ENCODE peak calls at places on chromosomes 16 and 17, in ten cellular contexts. One of them, this sample, is unnamed.
A peak's percentile ranks its signal among the peaks of the same experiment; 100 is the strongest.

GRCh38 chr16:53504665-53505064 is 1.7 kb upstream of the AKTIP start:
- DNase-seq in colonic mucosa: no peak
- DNase-seq in lung: no peak
- DNase-seq in CD4-positive, alpha-beta memory T cell: no peak
- DNase-seq in PC-3: no peak
- DNase-seq in K562: no peak
- DNase-seq in CD4-positive, alpha-beta T cell: no peak
- DNase-seq in fibroblast of lung: peak; percentile 59
- DNase-seq in H9: no peak
- DNase-seq in aorta: no peak
- DNase-seq in this sample: peak; percentile 73

GRCh38 chr17:41016578-41017215 is 7.8 kb upstream of the KRTAP3-1 start:
- DNase-seq in PC-3: no peak
- DNase-seq in CD4-positive, alpha-beta memory T cell: no peak
- DNase-seq in CD4-positive, alpha-beta T cell: no peak
- DNase-seq in fibroblast of lung: no peak
- DNase-seq in colonic mucosa: no peak
- DNase-seq in aorta: no peak
- DNase-seq in lung: no peak
- DNase-seq in K562: no peak
- DNase-seq in H9: no peak
- DNase-seq in this sample: no peak

GRCh38 chr17:65370669-65371126 is 190.8 kb downstream of the AXIN2 start:
- DNase-seq in K562: no peak
- DNase-seq in H9: no peak
- DNase-seq in CD4-positive, alpha-beta T cell: no peak
- DNase-seq in lung: peak; percentile 27
- DNase-seq in aorta: no peak
- DNase-seq in CD4-positive, alpha-beta memory T cell: no peak
- DNase-seq in fibroblast of lung: no peak
- DNase-seq in colonic mucosa: peak; percentile 92
- DNase-seq in PC-3: peak; percentile 83
- DNase-seq in this sample: no peak

GRCh38 chr17:58416937-58417299 is 416 bp downstream of the RNF43 start:
- DNase-seq in lung: no peak
- DNase-seq in K562: no peak
- DNase-seq in fibroblast of lung: no peak
- DNase-seq in CD4-positive, alpha-beta memory T cell: no peak
- DNase-seq in CD4-positive, alpha-beta T cell: no peak
- DNase-seq in aorta: no peak
- DNase-seq in H9: no peak
- DNase-seq in PC-3: no peak
- DNase-seq in colonic mucosa: no peak
- DNase-seq in this sample: no peak

GRCh38 chr17:33560165-33560564 is 267.1 kb upstream of the ASIC2 start:
- DNase-seq in PC-3: no peak
- DNase-seq in K562: no peak
- DNase-seq in fibroblast of lung: peak; percentile 36
- DNase-seq in H9: no peak
- DNase-seq in CD4-positive, alpha-beta T cell: no peak
- DNase-seq in CD4-positive, alpha-beta memory T cell: no peak
- DNase-seq in aorta: no peak
- DNase-seq in colonic mucosa: no peak
- DNase-seq in lung: no peak
- DNase-seq in this sample: no peak

GRCh38 chr16:84308120-84308519 is 13.4 kb downstream of the WFDC1 start:
- DNase-seq in CD4-positive, alpha-beta memory T cell: no peak
- DNase-seq in CD4-positive, alpha-beta T cell: no peak
- DNase-seq in PC-3: peak; percentile 34
- DNase-seq in aorta: peak; percentile 88
- DNase-seq in lung: no peak
- DNase-seq in H9: peak; percentile 78
- DNase-seq in colonic mucosa: peak; percentile 51
- DNase-seq in K562: peak; percentile 52
- DNase-seq in fibroblast of lung: no peak
- DNase-seq in this sample: no peak

GRCh38 chr16:27174007-27174406 is 29.3 kb upstream of the KDM8 start:
- DNase-seq in H9: no peak
- DNase-seq in CD4-positive, alpha-beta T cell: peak; percentile 57
- DNase-seq in PC-3: peak; percentile 67
- DNase-seq in colonic mucosa: no peak
- DNase-seq in CD4-positive, alpha-beta memory T cell: peak; percentile 76
- DNase-seq in K562: no peak
- DNase-seq in aorta: no peak
- DNase-seq in fibroblast of lung: no peak
- DNase-seq in lung: no peak
- DNase-seq in this sample: no peak

GRCh38 chr16:29662729-29663019 is 373 bp upstream of the SPN start:
- DNase-seq in CD4-positive, alpha-beta T cell: no peak
- DNase-seq in aorta: no peak
- DNase-seq in lung: no peak
- DNase-seq in K562: peak; percentile 50
- DNase-seq in PC-3: no peak
- DNase-seq in colonic mucosa: no peak
- DNase-seq in H9: no peak
- DNase-seq in CD4-positive, alpha-beta memory T cell: peak; percentile 68
- DNase-seq in fibroblast of lung: no peak
- DNase-seq in this sample: no peak

GRCh38 chr17:27573971-27574525 is 56.9 kb upstream of the LGALS9 start:
- DNase-seq in aorta: no peak
- DNase-seq in PC-3: peak; percentile 16
- DNase-seq in CD4-positive, alpha-beta memory T cell: no peak
- DNase-seq in CD4-positive, alpha-beta T cell: no peak
- DNase-seq in colonic mucosa: no peak
- DNase-seq in lung: no peak
- DNase-seq in H9: no peak
- DNase-seq in K562: peak; percentile 85
- DNase-seq in fibroblast of lung: peak; percentile 75
- DNase-seq in this sample: no peak

GRCh38 chr16:8173111-8173644 is 417.1 kb downstream of the TMEM114 start:
- DNase-seq in K562: peak; percentile 85
- DNase-seq in lung: peak; percentile 53
- DNase-seq in fibroblast of lung: peak; percentile 25
- DNase-seq in H9: peak; percentile 91
- DNase-seq in colonic mucosa: peak; percentile 58
- DNase-seq in aorta: no peak
- DNase-seq in CD4-positive, alpha-beta T cell: no peak
- DNase-seq in PC-3: peak; percentile 68
- DNase-seq in CD4-positive, alpha-beta memory T cell: no peak
- DNase-seq in this sample: peak; percentile 40

GRCh38 chr17:29143894-29144293 is 36.3 kb downstream of the MYO18A start:
- DNase-seq in colonic mucosa: no peak
- DNase-seq in H9: peak; percentile 69
- DNase-seq in K562: peak; percentile 44
- DNase-seq in PC-3: peak; percentile 37
- DNase-seq in lung: no peak
- DNase-seq in CD4-positive, alpha-beta memory T cell: no peak
- DNase-seq in fibroblast of lung: no peak
- DNase-seq in CD4-positive, alpha-beta T cell: no peak
- DNase-seq in aorta: no peak
- DNase-seq in this sample: peak; percentile 4

GRCh38 chr16:83852774-83853173 is 45.0 kb downstream of the HSBP1 start:
- DNase-seq in K562: no peak
- DNase-seq in H9: no peak
- DNase-seq in PC-3: no peak
- DNase-seq in aorta: no peak
- DNase-seq in CD4-positive, alpha-beta T cell: no peak
- DNase-seq in fibroblast of lung: no peak
- DNase-seq in CD4-positive, alpha-beta memory T cell: no peak
- DNase-seq in lung: no peak
- DNase-seq in colonic mucosa: no peak
- DNase-seq in this sample: no peak

GRCh38 chr17:58507123-58507634 is 7.3 kb downstream of the MTMR4 start:
- DNase-seq in PC-3: no peak
- DNase-seq in K562: no peak
- DNase-seq in CD4-positive, alpha-beta T cell: no peak
- DNase-seq in H9: no peak
- DNase-seq in fibroblast of lung: no peak
- DNase-seq in CD4-positive, alpha-beta memory T cell: no peak
- DNase-seq in colonic mucosa: no peak
- DNase-seq in lung: no peak
- DNase-seq in aorta: no peak
- DNase-seq in this sample: no peak

DNA sequence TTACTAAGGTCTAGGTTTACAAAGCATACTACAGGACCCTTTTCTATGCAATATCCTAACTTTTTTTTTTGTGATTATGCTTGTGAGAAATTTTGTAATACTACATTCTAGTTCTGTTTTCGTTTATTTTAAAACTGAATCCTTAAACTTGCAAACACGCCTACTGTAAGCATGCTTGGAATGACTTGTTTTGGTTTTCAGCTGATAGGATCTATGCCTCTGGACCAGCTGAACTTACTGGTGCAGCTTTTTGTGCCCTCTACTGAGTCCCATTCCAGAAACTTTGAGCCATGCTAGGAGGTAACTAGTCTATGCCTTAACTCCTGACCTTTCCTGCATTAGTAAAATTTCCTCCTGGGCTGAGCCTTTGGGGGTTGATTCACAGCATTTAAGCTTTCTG is 6.0 kb downstream of the PDP2 start:
- DNase-seq in lung: no peak
- DNase-seq in H9: no peak
- DNase-seq in fibroblast of lung: peak; percentile 46
- DNase-seq in K562: no peak
- DNase-seq in colonic mucosa: no peak
- DNase-seq in CD4-positive, alpha-beta memory T cell: no peak
- DNase-seq in PC-3: no peak
- DNase-seq in CD4-positive, alpha-beta T cell: no peak
- DNase-seq in aorta: no peak
- DNase-seq in this sample: no peak
- H3K27ac ChIP-seq in lung: no peak overlapping the region
- H3K27ac ChIP-seq in H9: no peak overlapping the region
- H3K27ac ChIP-seq in fibroblast of lung: no peak overlapping the region
- H3K27ac ChIP-seq in K562: no peak overlapping the region
- H3K27ac ChIP-seq in colonic mucosa: no peak overlapping the region
- H3K27ac ChIP-seq in CD4-positive, alpha-beta memory T cell: no peak overlapping the region
- H3K27ac ChIP-seq in PC-3: no peak overlapping the region
- H3K27ac ChIP-seq in CD4-positive, alpha-beta T cell: no peak overlapping the region
- H3K27ac ChIP-seq in aorta: no peak overlapping the region
- H3K27ac ChIP-seq in this sample: no peak overlapping the region

DNA sequence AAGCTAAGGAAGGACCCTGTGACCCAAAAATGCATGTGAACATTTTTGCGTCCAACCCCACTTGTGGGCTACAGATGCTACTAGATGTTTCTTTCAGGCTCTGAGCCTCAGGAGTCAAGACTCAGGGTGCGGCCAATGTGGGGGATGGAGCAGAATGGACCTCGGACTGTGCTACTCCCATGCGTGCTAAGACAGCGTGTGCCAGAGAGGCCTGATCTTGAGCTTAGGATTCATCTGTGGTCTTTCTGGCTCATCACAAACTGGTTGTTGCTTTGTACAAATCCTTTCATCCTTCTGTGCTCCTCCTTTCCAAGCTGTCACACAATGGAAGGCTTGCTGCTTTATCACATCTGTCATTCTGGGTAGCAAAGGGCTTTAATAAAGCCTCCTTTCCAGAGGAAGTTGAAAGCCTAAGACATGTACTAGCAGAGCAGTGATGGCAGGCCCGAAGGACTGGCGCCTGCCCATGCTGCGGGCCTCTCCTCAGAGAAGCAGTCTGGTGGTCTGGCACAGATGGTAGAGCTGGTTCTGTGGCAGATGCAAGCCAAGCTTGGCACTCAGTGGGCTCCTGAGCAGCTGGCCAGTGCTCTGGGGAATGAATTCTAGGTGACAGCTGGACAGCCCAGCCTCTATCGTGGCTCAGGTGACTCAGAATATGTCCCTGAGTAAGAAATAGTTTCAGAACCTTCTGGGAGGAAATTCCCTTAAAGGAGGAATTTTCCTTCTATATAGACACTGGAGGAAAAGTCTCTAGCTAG is 27.8 kb downstream of the COG4 start:
- DNase-seq in aorta: no peak
- DNase-seq in lung: no peak
- DNase-seq in CD4-positive, alpha-beta T cell: no peak
- DNase-seq in K562: no peak
- DNase-seq in colonic mucosa: no peak
- DNase-seq in fibroblast of lung: no peak
- DNase-seq in PC-3: no peak
- DNase-seq in H9: no peak
- DNase-seq in CD4-positive, alpha-beta memory T cell: no peak
- DNase-seq in this sample: no peak
- H3K27ac ChIP-seq in aorta: no peak overlapping the region
- H3K27ac ChIP-seq in lung: no peak overlapping the region
- H3K27ac ChIP-seq in CD4-positive, alpha-beta T cell: no peak overlapping the region
- H3K27ac ChIP-seq in K562: no peak overlapping the region
- H3K27ac ChIP-seq in colonic mucosa: no peak overlapping the region
- H3K27ac ChIP-seq in fibroblast of lung: no peak overlapping the region
- H3K27ac ChIP-seq in PC-3: no peak overlapping the region
- H3K27ac ChIP-seq in H9: no peak overlapping the region
- H3K27ac ChIP-seq in CD4-positive, alpha-beta memory T cell: no peak overlapping the region
- H3K27ac ChIP-seq in this sample: no peak overlapping the region

GRCh38 chr17:17851603-17852002 is 14.8 kb upstream of the SREBF1 start:
- DNase-seq in colonic mucosa: no peak
- DNase-seq in H9: no peak
- DNase-seq in CD4-positive, alpha-beta memory T cell: no peak
- DNase-seq in PC-3: no peak
- DNase-seq in lung: no peak
- DNase-seq in aorta: no peak
- DNase-seq in CD4-positive, alpha-beta T cell: no peak
- DNase-seq in K562: no peak
- DNase-seq in fibroblast of lung: no peak
- DNase-seq in this sample: no peak
- H3K27ac ChIP-seq in colonic mucosa: no peak overlapping the region
- H3K27ac ChIP-seq in H9: no peak overlapping the region
- H3K27ac ChIP-seq in CD4-positive, alpha-beta memory T cell: no peak overlapping the region
- H3K27ac ChIP-seq in PC-3: no peak overlapping the region
- H3K27ac ChIP-seq in lung: peak overlapping the region; percentile 26
- H3K27ac ChIP-seq in aorta: no peak overlapping the region
- H3K27ac ChIP-seq in CD4-positive, alpha-beta T cell: peak overlapping the region; percentile 43
- H3K27ac ChIP-seq in K562: peak overlapping the region; percentile 36
- H3K27ac ChIP-seq in fibroblast of lung: no peak overlapping the region
- H3K27ac ChIP-seq in this sample: no peak overlapping the region

DNA sequence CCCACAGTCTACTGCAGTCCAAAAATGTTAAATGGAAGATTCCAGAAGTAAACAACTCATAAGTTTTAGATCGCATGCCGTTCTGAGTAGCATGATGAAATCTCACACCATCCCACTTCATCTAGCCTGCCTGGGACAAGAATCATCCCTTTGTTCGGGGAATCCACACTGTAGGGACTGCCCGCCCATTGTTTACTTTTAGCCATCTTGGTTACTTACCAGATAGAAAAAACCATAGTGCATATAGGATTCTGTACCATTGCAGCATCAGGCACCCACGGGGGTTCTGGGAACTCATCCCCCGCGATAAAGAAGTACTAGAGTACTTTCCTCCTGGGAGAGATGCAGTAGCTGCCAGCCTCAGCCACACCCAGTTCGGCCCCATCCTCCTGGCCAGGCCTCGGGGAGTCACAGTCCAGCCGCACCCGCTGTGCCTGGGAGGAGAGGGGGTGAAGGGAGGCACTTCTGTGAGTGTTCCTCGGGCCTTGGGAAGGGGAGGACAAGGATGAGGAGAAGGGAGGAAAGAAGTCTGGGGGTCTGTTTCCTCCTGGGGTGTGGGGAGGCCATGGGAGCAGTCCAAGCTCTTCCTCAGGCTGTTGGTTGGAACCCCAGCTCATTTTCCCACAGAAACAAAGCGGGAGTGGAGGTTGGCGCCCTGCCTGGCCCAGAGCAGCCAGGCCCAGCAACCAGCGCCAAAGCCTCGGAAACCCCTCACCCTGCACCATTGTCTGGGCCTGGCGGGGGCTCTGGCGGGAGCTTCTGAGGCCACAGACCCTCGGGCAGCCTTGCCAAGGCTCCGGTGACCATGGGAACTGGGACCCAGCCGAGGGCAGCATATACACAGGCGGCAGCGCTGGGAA is 8.9 kb downstream of the TRIM47 start:
- DNase-seq in H9: no peak
- DNase-seq in colonic mucosa: peak; percentile 80
- DNase-seq in fibroblast of lung: peak; percentile 40
- DNase-seq in lung: no peak
- DNase-seq in CD4-positive, alpha-beta memory T cell: no peak
- DNase-seq in K562: no peak
- DNase-seq in aorta: peak; percentile 86
- DNase-seq in CD4-positive, alpha-beta T cell: no peak
- DNase-seq in PC-3: no peak
- DNase-seq in this sample: peak; percentile 82
- H3K27ac ChIP-seq in H9: no peak overlapping the region
- H3K27ac ChIP-seq in colonic mucosa: peak overlapping the region; percentile 72
- H3K27ac ChIP-seq in fibroblast of lung: peak overlapping the region; percentile 88
- H3K27ac ChIP-seq in lung: peak overlapping the region; percentile 62
- H3K27ac ChIP-seq in CD4-positive, alpha-beta memory T cell: no peak overlapping the region
- H3K27ac ChIP-seq in K562: no peak overlapping the region
- H3K27ac ChIP-seq in aorta: peak overlapping the region; percentile 5
- H3K27ac ChIP-seq in CD4-positive, alpha-beta T cell: no peak overlapping the region
- H3K27ac ChIP-seq in PC-3: no peak overlapping the region
- H3K27ac ChIP-seq in this sample: peak overlapping the region; percentile 99